ENCODE peak calls at places on chromosomes 2 and 18, in ten cellular contexts. Z is Peyer's patch, X is prostate gland, F is GM12878, M is adrenal gland, S is transverse colon, T is A549, O is heart left ventricle, L is stomach, N is gastrocnemius medialis. Q is an unnamed sample.

GRCh38 chr18:7926526-7926925 is 359.4 kb downstream of the PTPRM start:
- DNase-seq in F (no peak), X (no peak), O (no peak), N (peak; percentile 54), S (no peak), L (peak; percentile 40), M (no peak), Z (peak; percentile 55), T (peak; percentile 81), Q (no peak)

GRCh38 chr18:56382541-56382940 is 255.9 kb downstream of the TXNL1 start:
- DNase-seq in T (no peak), X (no peak), L (no peak), F (no peak), O (no peak), Z (no peak), N (no peak), S (no peak), M (no peak), Q (no peak)

GRCh38 chr2:7516447-7517121 is 599.4 kb downstream of the RNF144A start:
- DNase-seq in X (no peak), Z (no peak), T (no peak), F (no peak), L (no peak), S (no peak), M (no peak), O (no peak), N (no peak), Q (no peak)

GRCh38 chr2:241014224-241014623 is 15.8 kb downstream of the SNED1 start:
- DNase-seq in T (no peak), N (no peak), X (no peak), S (no peak), M (no peak), L (peak; percentile 17), O (peak; percentile 15), Z (no peak), F (no peak), Q (peak; percentile 18)

GRCh38 chr2:27217173-27218121 is at the start of gene CAD:
- DNase-seq in O (peak; percentile 87), Z (peak; percentile 94), F (no peak), T (peak; percentile 92), L (peak; percentile 86), M (peak; percentile 89), X (peak; percentile 78), S (peak; percentile 90), N (peak; percentile 72), Q (peak; percentile 97)

GRCh38 chr2:234286118-234286598 is 210.7 kb downstream of the ARL4C start:
- DNase-seq in T (no peak), O (no peak), L (no peak), S (no peak), X (no peak), N (no peak), F (no peak), Z (no peak), M (peak; percentile 61), Q (no peak)

GRCh38 chr2:126827371-126827770 is 71.3 kb upstream of the TEX51 start:
- DNase-seq in L (no peak), Z (no peak), T (no peak), O (no peak), N (no peak), X (no peak), M (no peak), S (no peak), F (no peak), Q (no peak)

GRCh38 chr2:239778042-239778811 is 246.9 kb downstream of the NDUFA10 start:
- DNase-seq in M (peak; percentile 45), S (no peak), T (no peak), F (no peak), X (no peak), Z (peak; percentile 26), N (no peak), O (no peak), L (peak; percentile 14), Q (peak; percentile 80)

GRCh38 chr2:72694715-72695496 is 130.9 kb downstream of the EXOC6B start:
- DNase-seq in M (peak; percentile 78), S (peak; percentile 40), X (no peak), N (peak; percentile 12), O (peak; percentile 87), T (peak; percentile 50), Z (peak; percentile 81), F (no peak), L (peak; percentile 47), Q (no peak)

GRCh38 chr2:173651891-173652290 is 297.2 kb downstream of the CDCA7 start:
- DNase-seq in M (no peak), L (no peak), N (no peak), S (no peak), X (no peak), F (no peak), O (no peak), T (no peak), Z (no peak), Q (no peak)

GRCh38 chr2:239387811-239388210 is 13.0 kb downstream of the HDAC4 start:
- DNase-seq in T (no peak), S (no peak), M (no peak), O (peak; percentile 10), L (no peak), X (no peak), F (no peak), Z (no peak), N (no peak), Q (no peak)

GRCh38 chr18:63979409-63979908 is 9.6 kb downstream of the SERPINB8 start:
- DNase-seq in F (no peak), X (peak; percentile 65), Z (peak; percentile 78), T (peak; percentile 55), O (no peak), N (peak; percentile 23), S (peak; percentile 47), L (peak; percentile 51), M (peak; percentile 73), Q (no peak)

GRCh38 chr18:63980896-63981454 is 11.1 kb downstream of the SERPINB8 start:
- DNase-seq in Z (no peak), O (no peak), S (no peak), N (no peak), T (no peak), L (no peak), M (no peak), F (no peak), X (no peak), Q (no peak)

GRCh38 chr18:63981719-63982118 is 11.8 kb downstream of the SERPINB8 start:
- DNase-seq in T (no peak), O (no peak), S (no peak), M (no peak), F (no peak), X (no peak), Z (no peak), N (no peak), L (no peak), Q (no peak)

GRCh38 chr18:63982361-63982760 is 12.5 kb downstream of the SERPINB8 start:
- DNase-seq in O (no peak), T (no peak), L (no peak), M (no peak), X (no peak), F (no peak), Z (no peak), N (no peak), S (no peak), Q (no peak)

DNA sequence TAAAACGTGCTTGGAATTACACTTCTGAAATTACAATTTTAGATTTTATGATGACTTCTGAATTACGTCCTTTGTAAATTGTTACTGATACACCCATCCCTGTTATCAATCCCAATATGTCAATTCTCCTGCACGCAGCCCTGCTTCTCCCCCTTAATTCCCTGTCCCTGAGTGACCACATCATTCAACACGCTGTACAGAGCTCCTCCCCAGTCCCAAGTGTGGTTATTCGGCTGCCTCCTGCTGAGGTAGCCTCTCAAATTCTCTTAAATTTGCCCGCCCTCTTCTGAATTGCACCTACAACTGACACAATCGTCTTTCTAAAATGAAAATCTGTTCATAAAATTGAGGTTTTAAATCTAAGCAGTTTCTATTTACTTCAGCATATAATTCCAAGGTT is 10.1 kb downstream of the SERPINB8 start:
- DNase-seq in Z (no peak), N (no peak), S (no peak), L (no peak), O (no peak), F (no peak), X (no peak), M (no peak), T (no peak), Q (no peak)
- H3K4me3 ChIP-seq in Z (peak overlapping the region; percentile 4), N (peak overlapping the region; percentile 8), S (no peak overlapping the region), L (peak overlapping the region; percentile 22), O (no peak overlapping the region), F (no peak overlapping the region), X (no peak overlapping the region), M (no peak overlapping the region), T (no peak overlapping the region), Q (no peak overlapping the region)

DNA sequence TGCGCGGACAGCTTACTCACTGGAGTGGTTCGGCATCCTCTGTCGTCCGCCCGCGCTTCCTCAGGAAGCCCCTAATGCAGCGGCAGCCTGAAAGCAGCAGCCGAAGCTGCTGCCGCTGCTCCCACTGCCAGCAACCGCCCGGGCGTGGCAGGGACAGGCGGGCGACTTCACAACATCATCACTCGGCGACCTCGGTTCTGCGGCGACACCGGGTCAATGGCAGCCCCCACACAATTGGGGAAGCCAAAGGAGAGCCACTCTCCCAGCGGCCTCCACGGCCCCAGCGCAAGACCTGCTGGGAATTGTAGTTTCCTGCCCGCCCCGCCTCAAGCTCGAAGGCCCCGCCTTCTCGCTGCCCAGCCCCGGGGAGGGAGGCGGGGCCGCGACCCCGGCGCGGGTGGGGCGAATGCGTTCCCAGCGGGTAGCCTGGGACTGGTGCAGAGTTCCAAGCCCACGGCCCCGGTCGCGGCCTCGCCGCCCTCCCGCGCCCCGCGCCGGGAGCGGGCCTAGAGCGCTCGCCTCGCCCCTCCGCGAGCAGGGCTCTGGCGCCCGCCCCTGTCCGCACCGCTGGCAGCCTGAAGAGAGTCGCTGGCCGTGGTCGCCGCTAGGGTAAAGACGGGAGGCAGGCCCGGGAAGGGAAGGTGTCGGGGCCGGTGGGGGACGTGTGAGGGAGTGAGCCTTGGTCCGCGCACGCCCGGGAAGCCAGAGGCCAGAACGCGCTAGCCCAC is at the start of the genes STRADB and TRAK2:
- DNase-seq in Z (peak; percentile 98), F (peak; percentile 80), O (peak; percentile 97), M (peak; percentile 98), X (peak; percentile 94), S (peak; percentile 96), L (peak; percentile 94), N (peak; percentile 97), T (peak; percentile 96), Q (peak; percentile 93)
- TF ChIP-seq POLR2A in Z (peak; percentile 78), F (peak; percentile 95), O (peak; percentile 88), M (peak; percentile 90), X (peak; percentile 82), S (peak; percentile 95), L (peak; percentile 53), N (peak; percentile 88), T (peak; percentile 89), Q (peak; percentile 14)

DNA sequence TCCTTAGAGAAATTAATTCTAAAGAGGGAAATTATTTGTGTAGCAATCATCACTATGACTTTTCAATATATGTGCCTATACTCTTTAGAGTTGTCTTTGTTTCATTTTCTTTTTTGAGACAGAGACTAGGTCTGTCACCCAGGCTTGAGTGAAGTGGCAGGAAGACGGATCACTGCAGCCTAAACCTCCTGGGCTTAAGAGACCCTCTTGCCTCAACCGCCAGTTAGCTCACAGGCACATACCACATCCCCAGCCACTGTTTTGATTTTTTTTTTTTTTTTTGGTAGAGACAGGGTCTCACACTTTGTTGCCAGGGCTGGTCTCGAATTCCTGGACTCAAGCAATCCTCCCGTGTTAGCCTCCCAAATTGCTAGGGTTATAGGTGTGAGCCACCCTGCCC is 12.4 kb downstream of the YWHAQ start:
- DNase-seq in L (no peak), T (no peak), O (no peak), M (no peak), F (no peak), Z (no peak), N (no peak), X (no peak), S (no peak), Q (no peak)
- H3K4me3 ChIP-seq in L (no peak overlapping the region), T (no peak overlapping the region), O (no peak overlapping the region), M (no peak overlapping the region), F (no peak overlapping the region), Z (no peak overlapping the region), N (no peak overlapping the region), X (no peak overlapping the region), S (no peak overlapping the region), Q (no peak overlapping the region)

GRCh38 chr18:44356566-44357157 is 324.0 kb upstream of the SETBP1 start:
- DNase-seq in T (no peak), Z (no peak), M (no peak), L (no peak), F (no peak), N (no peak), S (no peak), X (no peak), O (no peak), Q (no peak)
- TF ChIP-seq POLR2A in T (no peak), Z (no peak), M (no peak), L (no peak), F (no peak), N (no peak), S (no peak), X (no peak), O (no peak), Q (no peak)

Q was measured in lower leg skin.